ENCODE peak calls at places on chromosomes 11 and 22, in six cellular contexts. One of them, this sample, is unnamed.

GRCh38 chr22:41840216-41840615 is 7.3 kb downstream of the SREBF2 start:
- DNase-seq in mesendoderm: no peak
- DNase-seq in neuronal stem cell: no peak
- DNase-seq in IMR-90: no peak
- DNase-seq in H1: no peak
- DNase-seq in mesenchymal stem cell: no peak
- DNase-seq in this sample: no peak

GRCh38 chr11:2792376-2793250 is 92.8 kb upstream of the KCNQ1OT1 start:
- DNase-seq in mesendoderm: no peak
- DNase-seq in IMR-90: no peak
- DNase-seq in mesenchymal stem cell: no peak
- DNase-seq in H1: no peak
- DNase-seq in neuronal stem cell: no peak
- DNase-seq in this sample: peak; percentile 28

GRCh38 chr11:2885017-2885675 is 429 bp downstream of the CDKN1C start:
- DNase-seq in neuronal stem cell: no peak
- DNase-seq in mesenchymal stem cell: peak; percentile 74
- DNase-seq in mesendoderm: peak; percentile 68
- DNase-seq in H1: no peak
- DNase-seq in IMR-90: peak; percentile 36
- DNase-seq in this sample: no peak

GRCh38 chr22:23182289-23183106 is 2.2 kb downstream of the BCR start:
- DNase-seq in mesendoderm: peak; percentile 70
- DNase-seq in IMR-90: peak; percentile 19
- DNase-seq in mesenchymal stem cell: peak; percentile 37
- DNase-seq in neuronal stem cell: no peak
- DNase-seq in H1: no peak
- DNase-seq in this sample: no peak

GRCh38 chr11:125402436-125402835 is 93.6 kb downstream of the FEZ1 start:
- DNase-seq in mesenchymal stem cell: peak; percentile 80
- DNase-seq in H1: no peak
- DNase-seq in IMR-90: peak; percentile 73
- DNase-seq in mesendoderm: no peak
- DNase-seq in neuronal stem cell: no peak
- DNase-seq in this sample: no peak

GRCh38 chr11:61747389-61748285 is 4.8 kb upstream of the MYRF start:
- DNase-seq in mesenchymal stem cell: peak; percentile 71
- DNase-seq in mesendoderm: peak; percentile 77
- DNase-seq in neuronal stem cell: peak; percentile 61
- DNase-seq in H1: peak; percentile 41
- DNase-seq in IMR-90: peak; percentile 59
- DNase-seq in this sample: peak; percentile 89

GRCh38 chr11:58127350-58127749 is 2.0 kb upstream of the OR9I1 start:
- DNase-seq in mesenchymal stem cell: no peak
- DNase-seq in neuronal stem cell: no peak
- DNase-seq in H1: no peak
- DNase-seq in mesendoderm: peak; percentile 73
- DNase-seq in IMR-90: peak; percentile 1
- DNase-seq in this sample: no peak

GRCh38 chr11:396948-397548 is 3.0 kb downstream of the PKP3 start:
- DNase-seq in mesendoderm: no peak
- DNase-seq in neuronal stem cell: no peak
- DNase-seq in mesenchymal stem cell: no peak
- DNase-seq in H1: no peak
- DNase-seq in IMR-90: peak; percentile 36
- DNase-seq in this sample: no peak

GRCh38 chr11:125929445-125930075 is 16.3 kb upstream of the VSIG10L2 start:
- DNase-seq in neuronal stem cell: no peak
- DNase-seq in H1: no peak
- DNase-seq in mesenchymal stem cell: no peak
- DNase-seq in IMR-90: no peak
- DNase-seq in mesendoderm: no peak
- DNase-seq in this sample: no peak

GRCh38 chr11:73625690-73626318 is 20.6 kb upstream of the PLEKHB1 start:
- DNase-seq in neuronal stem cell: peak; percentile 58
- DNase-seq in H1: peak; percentile 39
- DNase-seq in IMR-90: peak; percentile 59
- DNase-seq in mesenchymal stem cell: peak; percentile 67
- DNase-seq in mesendoderm: peak; percentile 74
- DNase-seq in this sample: peak; percentile 78

GRCh38 chr22:29503811-29504372 is 23.9 kb downstream of the NEFH start:
- DNase-seq in IMR-90: peak; percentile 79
- DNase-seq in mesendoderm: no peak
- DNase-seq in neuronal stem cell: no peak
- DNase-seq in H1: no peak
- DNase-seq in mesenchymal stem cell: peak; percentile 82
- DNase-seq in this sample: no peak

GRCh38 chr11:720642-721346 is 14.8 kb downstream of the EPS8L2 start:
- DNase-seq in neuronal stem cell: peak; percentile 56
- DNase-seq in mesendoderm: peak; percentile 77
- DNase-seq in H1: no peak
- DNase-seq in IMR-90: peak; percentile 29
- DNase-seq in mesenchymal stem cell: no peak
- DNase-seq in this sample: peak; percentile 94

GRCh38 chr11:11998091-11998781 is 10.2 kb downstream of the DKK3 start:
- DNase-seq in H1: no peak
- DNase-seq in neuronal stem cell: no peak
- DNase-seq in mesendoderm: no peak
- DNase-seq in IMR-90: peak; percentile 95
- DNase-seq in mesenchymal stem cell: peak; percentile 94
- DNase-seq in this sample: no peak

GRCh38 chr11:84518601-84519183 is 1108.5 kb downstream of the DLG2 start:
- DNase-seq in IMR-90: no peak
- DNase-seq in mesenchymal stem cell: no peak
- DNase-seq in mesendoderm: no peak
- DNase-seq in neuronal stem cell: no peak
- DNase-seq in H1: no peak
- DNase-seq in this sample: no peak

GRCh38 chr11:131800452-131800851 is 430.0 kb downstream of the NTM start:
- DNase-seq in mesenchymal stem cell: no peak
- DNase-seq in mesendoderm: peak; percentile 62
- DNase-seq in H1: no peak
- DNase-seq in IMR-90: no peak
- DNase-seq in neuronal stem cell: no peak
- DNase-seq in this sample: no peak

GRCh38 chr22:32858957-32859356 is 57.5 kb downstream of the TIMP3 start:
- DNase-seq in mesendoderm: no peak
- DNase-seq in mesenchymal stem cell: peak; percentile 5
- DNase-seq in H1: no peak
- DNase-seq in neuronal stem cell: no peak
- DNase-seq in IMR-90: no peak
- DNase-seq in this sample: no peak

GRCh38 chr22:48719978-48720661 is 1107.6 kb downstream of the BRD1 start:
- DNase-seq in IMR-90: no peak
- DNase-seq in mesenchymal stem cell: no peak
- DNase-seq in mesendoderm: peak; percentile 44
- DNase-seq in H1: no peak
- DNase-seq in neuronal stem cell: no peak
- DNase-seq in this sample: peak; percentile 59

GRCh38 chr22:44519895-44520294 is 21.9 kb upstream of the RTL6 start:
- DNase-seq in IMR-90: no peak
- DNase-seq in H1: no peak
- DNase-seq in neuronal stem cell: no peak
- DNase-seq in mesendoderm: no peak
- DNase-seq in mesenchymal stem cell: no peak
- DNase-seq in this sample: no peak

GRCh38 chr11:73931039-73931645 is 19.7 kb upstream of the DNAJB13 start:
- DNase-seq in mesenchymal stem cell: peak; percentile 87
- DNase-seq in mesendoderm: peak; percentile 97
- DNase-seq in neuronal stem cell: peak; percentile 72
- DNase-seq in IMR-90: peak; percentile 84
- DNase-seq in H1: peak; percentile 53
- DNase-seq in this sample: peak; percentile 66

GRCh38 chr22:44159811-44160210 is 20.9 kb upstream of the PARVG start:
- DNase-seq in mesendoderm: no peak
- DNase-seq in IMR-90: no peak
- DNase-seq in mesenchymal stem cell: no peak
- DNase-seq in neuronal stem cell: no peak
- DNase-seq in H1: no peak
- DNase-seq in this sample: no peak

GRCh38 chr22:43798492-43798891 is 13.6 kb downstream of the EFCAB6 start:
- DNase-seq in H1: no peak
- DNase-seq in neuronal stem cell: no peak
- DNase-seq in mesenchymal stem cell: no peak
- DNase-seq in IMR-90: peak; percentile 63
- DNase-seq in mesendoderm: no peak
- DNase-seq in this sample: no peak

GRCh38 chr11:85595285-85595884 is 31.8 kb downstream of the DLG2 start:
- DNase-seq in mesendoderm: peak; percentile 37
- DNase-seq in neuronal stem cell: peak; percentile 23
- DNase-seq in H1: no peak
- DNase-seq in mesenchymal stem cell: peak; percentile 60
- DNase-seq in IMR-90: peak; percentile 63
- DNase-seq in this sample: no peak

GRCh38 chr11:14237333-14237988 is 121.5 kb downstream of the RRAS2 start:
- DNase-seq in neuronal stem cell: no peak
- DNase-seq in IMR-90: no peak
- DNase-seq in H1: no peak
- DNase-seq in mesendoderm: no peak
- DNase-seq in mesenchymal stem cell: no peak
- DNase-seq in this sample: no peak

GRCh38 chr11:95486979-95487378 is 256.0 kb upstream of the SESN3 start:
- DNase-seq in mesendoderm: no peak
- DNase-seq in mesenchymal stem cell: no peak
- DNase-seq in IMR-90: no peak
- DNase-seq in H1: no peak
- DNase-seq in neuronal stem cell: no peak
- DNase-seq in this sample: no peak

GRCh38 chr22:47474464-47474863 is 712.0 kb downstream of the TBC1D22A start:
- DNase-seq in IMR-90: no peak
- DNase-seq in mesendoderm: no peak
- DNase-seq in H1: no peak
- DNase-seq in neuronal stem cell: no peak
- DNase-seq in mesenchymal stem cell: no peak
- DNase-seq in this sample: no peak

DNA sequence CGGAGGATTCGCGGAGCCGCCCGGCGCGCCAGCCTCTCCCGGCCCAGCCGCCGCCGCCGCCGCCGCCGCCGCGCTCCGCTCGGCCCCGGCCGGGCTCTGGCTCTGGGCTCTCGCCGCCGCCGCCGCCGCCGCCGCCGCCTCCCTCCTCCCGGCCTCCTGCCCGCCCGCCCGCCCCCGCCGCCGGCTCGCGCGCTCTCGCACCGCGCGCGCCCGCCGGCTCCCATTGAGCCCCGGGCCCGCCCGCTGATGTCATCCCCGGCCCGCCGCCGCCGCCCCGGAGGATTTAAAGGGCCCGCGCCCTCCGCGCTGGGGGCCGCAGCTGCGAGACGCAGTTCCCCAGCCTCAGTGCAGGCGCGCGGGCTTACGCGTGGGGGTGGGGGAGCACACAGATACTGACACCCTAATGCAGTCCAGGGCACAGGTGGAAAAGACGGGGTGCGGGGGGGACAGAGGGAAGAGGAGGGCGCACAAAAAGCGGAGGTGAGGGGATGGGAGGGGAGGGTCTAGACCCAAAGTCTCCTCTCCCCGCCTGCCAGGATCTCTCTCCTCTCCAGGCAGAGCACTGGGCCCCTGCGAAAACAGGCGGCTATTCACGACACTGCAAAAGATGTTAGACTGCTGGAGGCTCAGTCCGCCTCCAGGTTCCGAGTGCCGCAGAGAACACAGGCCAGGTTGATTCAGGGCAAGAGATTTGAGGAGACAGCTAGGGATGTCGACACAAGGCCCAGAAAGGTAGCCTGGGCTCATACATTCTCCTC is at the start of gene CSNK1E:
- DNase-seq in neuronal stem cell: peak; percentile 69
- DNase-seq in IMR-90: peak; percentile 33
- DNase-seq in H1: no peak
- DNase-seq in mesenchymal stem cell: peak; percentile 73
- DNase-seq in mesendoderm: peak; percentile 78
- DNase-seq in this sample: peak; percentile 79
- H3K4ac ChIP-seq in neuronal stem cell: peak within 1 kb of the TSS; percentile 70
- H3K4ac ChIP-seq in IMR-90: peak within 1 kb of the TSS; percentile 93
- H3K4ac ChIP-seq in H1: peak within 1 kb of the TSS; percentile 28
- H3K4ac ChIP-seq in mesenchymal stem cell: peak within 1 kb of the TSS; percentile 91
- H3K4ac ChIP-seq in mesendoderm: peak within 1 kb of the TSS; percentile 92
- H3K4ac ChIP-seq in this sample: no peak within 1 kb of the TSS

DNA sequence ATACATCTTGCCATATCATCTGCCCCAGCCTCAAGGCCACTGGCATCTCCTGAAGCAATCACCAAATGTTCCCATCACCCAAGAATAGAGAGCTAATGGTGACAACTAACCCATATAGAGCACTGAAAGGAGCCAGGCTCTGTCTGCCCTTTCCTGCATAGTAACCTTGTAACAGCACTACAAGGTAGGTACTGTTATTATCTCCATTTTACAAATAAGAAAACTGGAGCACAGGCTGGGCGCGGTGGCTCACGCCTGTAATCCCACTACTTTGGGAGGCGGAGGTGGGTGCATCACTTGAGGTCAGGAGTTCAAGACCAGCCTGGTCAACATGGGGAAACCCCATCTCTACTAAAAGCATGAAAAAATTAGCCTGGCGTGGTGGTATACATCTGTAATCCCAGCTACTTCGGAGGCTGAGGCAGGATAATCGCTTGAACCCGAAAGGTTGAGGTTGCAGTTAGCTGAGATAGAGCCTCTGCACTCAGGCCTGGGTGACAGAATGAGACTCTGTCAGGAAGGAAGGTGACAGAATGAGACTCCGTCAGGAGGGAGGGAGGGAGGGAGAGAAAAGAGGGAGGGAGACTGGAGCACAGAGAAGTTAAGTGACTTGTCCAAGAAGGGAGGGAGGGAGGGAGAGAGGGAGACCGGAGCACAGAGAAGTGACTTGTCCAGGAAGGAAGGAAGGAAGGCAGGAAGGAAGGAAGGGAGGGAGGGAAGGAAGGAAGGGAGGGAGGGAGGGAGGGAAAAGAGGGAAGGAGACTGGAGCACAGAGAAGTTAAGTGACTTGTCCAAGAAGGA is 2.2 kb downstream of the SLC35F2 start:
- DNase-seq in mesendoderm: peak; percentile 80
- DNase-seq in IMR-90: no peak
- DNase-seq in H1: no peak
- DNase-seq in neuronal stem cell: no peak
- DNase-seq in mesenchymal stem cell: peak; percentile 24
- DNase-seq in this sample: peak; percentile 42
- H3K9ac ChIP-seq in mesendoderm: no peak overlapping the region
- H3K9ac ChIP-seq in IMR-90: no peak overlapping the region
- H3K9ac ChIP-seq in H1: no peak overlapping the region
- H3K9ac ChIP-seq in neuronal stem cell: no peak overlapping the region
- H3K9ac ChIP-seq in mesenchymal stem cell: no peak overlapping the region
- H3K9ac ChIP-seq in this sample: no peak overlapping the region

GRCh38 chr11:4607782-4608666 is at the start of gene TRIM68:
- DNase-seq in neuronal stem cell: peak; percentile 78
- DNase-seq in mesendoderm: peak; percentile 98
- DNase-seq in mesenchymal stem cell: peak; percentile 96
- DNase-seq in IMR-90: peak; percentile 95
- DNase-seq in H1: peak; percentile 41
- DNase-seq in this sample: peak; percentile 97
- H3K4ac ChIP-seq in neuronal stem cell: no peak within 1 kb of the TSS
- H3K4ac ChIP-seq in mesendoderm: peak within 1 kb of the TSS; percentile 72
- H3K4ac ChIP-seq in mesenchymal stem cell: peak within 1 kb of the TSS; percentile 63
- H3K4ac ChIP-seq in IMR-90: peak within 1 kb of the TSS; percentile 75
- H3K4ac ChIP-seq in H1: peak within 1 kb of the TSS; percentile 73
- H3K4ac ChIP-seq in this sample: no peak within 1 kb of the TSS

DNA sequence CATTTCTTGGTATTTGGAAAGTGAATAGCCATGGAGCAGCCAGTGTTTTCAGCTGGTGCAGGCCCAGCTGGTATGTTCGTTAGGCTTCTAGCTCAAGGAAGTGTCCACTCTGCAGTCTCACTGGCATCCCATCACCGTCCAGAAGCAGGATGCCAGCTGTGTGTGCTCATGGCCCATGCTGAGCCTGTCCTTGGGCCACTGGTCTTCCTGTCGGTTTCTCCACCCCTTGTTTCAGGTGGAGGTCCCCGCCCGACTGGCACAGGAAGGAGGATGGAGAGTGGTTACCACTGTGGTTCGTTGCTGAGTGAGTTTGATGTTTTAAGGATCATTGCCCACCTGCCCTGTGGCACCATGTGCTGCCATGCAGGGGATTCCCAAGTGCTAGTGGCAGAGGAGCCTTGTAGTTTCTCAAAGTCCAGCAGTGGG is 63.7 kb downstream of the MED15 start:
- DNase-seq in neuronal stem cell: no peak
- DNase-seq in mesenchymal stem cell: no peak
- DNase-seq in H1: no peak
- DNase-seq in IMR-90: no peak
- DNase-seq in mesendoderm: no peak
- DNase-seq in this sample: no peak
- H3K9ac ChIP-seq in neuronal stem cell: no peak overlapping the region
- H3K9ac ChIP-seq in mesenchymal stem cell: no peak overlapping the region
- H3K9ac ChIP-seq in H1: no peak overlapping the region
- H3K9ac ChIP-seq in IMR-90: no peak overlapping the region
- H3K9ac ChIP-seq in mesendoderm: no peak overlapping the region
- H3K9ac ChIP-seq in this sample: no peak overlapping the region